ENCODE peak calls at places on chromosomes 12 and 14, in nine cellular contexts. W is testis; V is spleen; F is cardiac muscle cell; S is mesenchymal stem cell; A is naive thymus-derived CD4-positive, alpha-beta T cell; E is neural progenitor cell; O is CD8-positive, alpha-beta T cell; I is RWPE2. B is an unnamed sample. For H3K4me1 and H3K36me3, the result is how much of the 10 kb centered on the place peaks cover.

GRCh38 chr14:105203057-105203494 is 22.0 kb upstream of the NUDT14 start:
- DNase-seq in S (peak), O (peak), A (peak), W (peak), F (peak), I (no peak), E (peak), V (peak), B (peak)

GRCh38 chr12:89087149-89087834 is 265.0 kb downstream of the DUSP6 start:
- DNase-seq in F (no peak), A (no peak), E (no peak), V (no peak), I (no peak), W (no peak), O (no peak), S (no peak), B (no peak)

GRCh38 chr12:54370218-54370730 is 6.0 kb upstream of the GPR84 start:
- DNase-seq in E (peak), W (peak), O (no peak), V (peak), S (peak), A (no peak), F (peak), I (no peak), B (peak)

GRCh38 chr14:90782892-90783291 is 33.3 kb downstream of the TTC7B start:
- DNase-seq in O (no peak), S (no peak), V (no peak), E (no peak), A (no peak), I (peak), F (no peak), W (no peak), B (no peak)

GRCh38 chr12:80708535-80709328 is 1.3 kb downstream of the MYF6 start:
- DNase-seq in E (peak), A (no peak), V (no peak), W (peak), S (peak), O (no peak), F (peak), I (no peak), B (no peak)

GRCh38 chr12:27555928-27556778 is 32.1 kb downstream of the PPFIBP1 start:
- DNase-seq in V (no peak), W (no peak), A (no peak), F (peak), O (no peak), S (peak), I (no peak), E (no peak), B (no peak)

GRCh38 chr14:74595006-74595735 is 16.9 kb downstream of the LTBP2 start:
- DNase-seq in F (peak), W (peak), I (no peak), E (no peak), A (no peak), V (no peak), O (no peak), S (peak), B (no peak)

GRCh38 chr14:99531221-99532096 is 50.2 kb downstream of the CCNK start:
- DNase-seq in A (no peak), O (no peak), F (peak), V (no peak), W (no peak), E (peak), I (no peak), S (peak), B (no peak)

GRCh38 chr14:22887260-22887989 is 4.4 kb downstream of the REM2 start:
- DNase-seq in V (no peak), W (peak), I (no peak), S (peak), O (no peak), A (peak), E (peak), F (peak), B (no peak)

GRCh38 chr12:1594295-1595025 is at the start of gene FBXL14:
- DNase-seq in O (peak), I (peak), A (peak), W (peak), V (peak), F (peak), E (peak), S (peak), B (peak)

GRCh38 chr14:104191409-104191997 is 53.1 kb downstream of the KIF26A start:
- DNase-seq in E (no peak), W (no peak), F (no peak), I (no peak), S (no peak), A (no peak), V (no peak), O (no peak), B (no peak)

GRCh38 chr12:87953257-87953860 is 75.8 kb downstream of the C12orf50 start:
- DNase-seq in F (peak), W (peak), E (peak), A (no peak), V (no peak), O (no peak), I (no peak), S (peak), B (no peak)

GRCh38 chr14:100072783-100073346 is 7.6 kb downstream of the EVL start:
- DNase-seq in E (no peak), S (no peak), O (peak), V (peak), I (no peak), A (peak), F (no peak), W (no peak), B (no peak)

GRCh38 chr12:129540249-129540648 is 363.6 kb downstream of the TMEM132D start:
- DNase-seq in W (no peak), S (no peak), E (no peak), I (no peak), A (no peak), V (no peak), O (no peak), F (no peak), B (no peak)

GRCh38 chr14:71240866-71241520 is 333.7 kb downstream of the PCNX1 start:
- DNase-seq in W (no peak), E (no peak), S (no peak), O (no peak), F (no peak), A (no peak), V (no peak), I (no peak), B (no peak)

GRCh38 chr14:38279556-38279955 is 23.7 kb upstream of the CLEC14A start:
- DNase-seq in S (no peak), W (no peak), O (no peak), A (no peak), E (no peak), F (no peak), V (no peak), I (no peak), B (no peak)

GRCh38 chr14:99925471-99925870 is 132.3 kb downstream of the EML1 start:
- DNase-seq in E (no peak), V (no peak), O (no peak), W (no peak), I (no peak), A (no peak), F (no peak), S (no peak), B (no peak)

GRCh38 chr14:89773644-89774316 is 180.8 kb downstream of the EFCAB11 start:
- DNase-seq in A (peak), O (peak), I (no peak), V (peak), F (peak), S (peak), W (peak), E (peak), B (no peak)
- H3K27ac ChIP-seq in A (no peak), O (no peak), I (no peak), V (peak), F (no peak), S (no peak), W (no peak), E (no peak), B (no peak)

DNA sequence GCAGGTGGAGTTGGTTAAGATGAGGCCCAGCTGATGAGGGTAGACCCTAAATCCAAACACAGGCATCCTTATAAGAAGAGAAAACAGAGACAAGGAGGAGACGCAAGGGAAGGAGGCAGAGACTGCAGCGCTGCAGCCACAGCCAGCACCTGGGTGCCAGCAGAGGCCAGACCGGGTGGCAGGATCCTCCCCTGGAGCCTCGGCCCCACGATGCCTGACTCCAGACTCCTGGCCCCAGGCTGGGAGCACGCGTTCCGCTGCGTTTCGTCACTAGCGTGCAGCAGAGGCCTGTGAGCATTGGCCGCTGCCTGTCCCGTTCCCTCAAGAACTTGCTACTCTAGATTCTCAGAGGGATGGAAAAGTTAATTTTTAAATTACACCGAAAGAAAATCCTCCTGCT is 57.8 kb upstream of the FBRSL1 start:
- DNase-seq in E (no peak), I (no peak), A (no peak), F (no peak), O (no peak), S (no peak), V (no peak), W (no peak), B (no peak)
- H3K4me1 ChIP-seq in E (half or more), I (under half), A (under half), F (under half), O (half or more), S (under half), V (under half), W (under half), B (under half)

DNA sequence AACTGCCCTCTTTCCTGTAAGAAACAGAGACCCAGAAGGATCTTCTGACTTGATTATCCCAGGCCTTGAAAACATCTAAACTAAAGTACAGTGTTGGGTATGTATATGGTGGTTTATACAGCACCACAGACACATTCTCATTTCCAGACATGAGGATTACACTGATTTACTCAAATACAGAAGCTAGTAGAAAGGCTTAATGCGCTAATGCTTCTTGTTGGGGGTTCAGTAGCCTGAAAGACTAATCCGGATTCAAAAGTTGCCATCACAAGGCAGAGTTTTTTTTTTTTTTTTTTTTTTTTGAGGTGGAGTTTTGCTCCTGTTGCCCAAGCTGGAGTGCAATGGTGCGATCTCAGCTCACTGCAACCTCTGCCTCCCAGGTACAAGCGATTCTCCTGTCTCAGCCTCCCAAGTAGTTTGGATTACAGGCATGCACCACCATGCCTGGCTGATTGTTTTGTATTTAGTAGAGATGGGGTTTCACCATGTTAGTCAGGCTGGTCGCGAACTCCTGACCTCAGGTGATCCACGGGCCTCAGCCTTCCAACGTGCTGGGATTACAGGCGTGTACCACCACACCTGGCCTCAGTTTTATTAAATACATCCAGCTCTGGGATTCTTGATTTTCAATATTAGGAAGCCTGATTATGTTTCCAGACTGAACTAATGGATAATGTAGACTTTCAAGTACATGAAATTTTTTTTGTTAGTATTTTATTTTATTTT is 46.3 kb upstream of the HECTD1 start:
- DNase-seq in I (no peak), S (no peak), W (no peak), O (no peak), A (no peak), E (no peak), V (no peak), F (no peak), B (no peak)
- H3K36me3 ChIP-seq in I (under half), S (under half), W (under half), O (under half), A (under half), E (under half), V (under half), F (under half), B (under half)

DNA sequence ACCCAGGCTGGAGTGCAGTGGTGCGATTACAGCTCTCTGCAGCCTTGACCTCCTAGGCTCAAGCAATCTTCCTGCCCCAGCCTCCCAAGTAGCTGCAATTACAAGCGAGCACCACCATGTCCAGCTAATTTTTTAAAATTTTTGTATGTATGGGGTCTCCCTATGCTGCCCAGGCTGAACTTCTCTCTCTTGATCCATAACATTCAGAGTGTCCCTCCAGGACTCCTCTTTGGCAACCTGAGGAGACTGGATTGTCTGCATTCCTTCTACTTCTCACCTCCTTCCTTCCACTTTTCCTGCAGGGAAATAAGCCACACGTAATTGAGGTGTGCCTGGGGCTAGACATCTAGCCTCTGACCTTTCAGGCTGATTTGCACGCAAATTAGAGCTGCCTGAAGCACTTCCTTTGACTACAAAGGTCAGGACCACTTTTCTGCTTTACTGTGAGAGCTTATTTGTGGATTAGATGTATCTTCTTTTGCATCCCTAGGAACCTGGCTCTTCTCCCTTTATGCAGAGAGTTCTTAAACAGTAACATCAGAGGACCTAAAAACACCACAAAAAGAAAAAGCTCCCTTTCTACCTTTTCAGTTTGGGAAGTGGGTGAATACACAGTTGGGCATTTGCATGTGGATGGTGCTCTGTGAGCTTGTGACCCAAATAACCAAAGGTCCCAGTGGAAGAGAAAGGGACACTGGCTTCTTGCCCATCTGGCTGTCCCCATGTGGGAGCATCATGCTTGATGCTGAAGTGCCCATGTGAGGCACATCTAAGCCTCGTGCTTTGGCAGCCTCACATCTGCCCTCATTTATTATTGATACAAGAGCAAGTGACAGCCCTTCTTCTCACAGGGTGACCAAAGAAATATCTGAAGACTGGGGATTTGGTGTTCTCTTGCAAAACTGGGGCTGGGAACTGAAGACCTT is 33.5 kb downstream of the PYGL start:
- DNase-seq in A (no peak), E (no peak), S (no peak), F (no peak), W (no peak), V (no peak), O (no peak), I (no peak), B (no peak)
- H3K27ac ChIP-seq in A (no peak), E (no peak), S (no peak), F (no peak), W (no peak), V (no peak), O (no peak), I (no peak), B (no peak)

DNA sequence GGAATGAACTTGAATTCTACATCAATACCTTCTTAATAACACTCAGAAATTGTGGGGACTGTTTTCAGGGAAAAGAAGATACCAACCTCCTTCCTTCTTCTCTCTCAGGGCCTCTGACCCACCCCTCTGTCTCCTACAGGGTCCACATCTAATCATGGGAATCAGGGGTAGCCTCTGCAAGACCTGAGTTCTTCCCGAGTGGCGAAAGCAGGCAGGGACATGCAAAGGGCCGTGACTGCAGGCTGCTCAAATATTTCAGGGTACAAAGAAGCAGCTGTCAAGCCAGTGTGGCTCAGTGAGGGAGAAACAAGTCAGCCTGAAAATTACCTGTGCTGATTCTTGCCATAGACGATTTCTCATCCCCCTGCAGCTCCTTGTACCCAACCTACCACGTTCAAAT is 123.1 kb upstream of the PARP11 start:
- DNase-seq in A (no peak), W (no peak), I (no peak), O (no peak), E (no peak), F (no peak), S (no peak), V (no peak), B (no peak)
- H3K4me1 ChIP-seq in A (under half), W (under half), I (under half), O (under half), E (under half), F (under half), S (under half), V (under half), B (under half)

B was measured in gastrocnemius medialis.